ENCODE peak calls at places on chromosomes 1 and 21, in nine cellular contexts. X is mammary epithelial cell, P is colonic mucosa, Q is mesendoderm, V is IMR-90, G is endothelial cell of umbilical vein, D is GM23248, U is fibroblast of lung, A is neural progenitor cell. I is an unnamed sample.

GRCh38 chr1:1185101-1185765 is 11.6 kb downstream of the TTLL10 start:
- DNase-seq in X (no peak), P (no peak), Q (no peak), V (no peak), G (no peak), D (no peak), U (no peak), A (peak; percentile 18), I (no peak)

GRCh38 chr1:234730110-234730509 is 120.1 kb upstream of the IRF2BP2 start:
- DNase-seq in X (no peak), P (no peak), Q (no peak), V (no peak), G (no peak), D (no peak), U (no peak), A (no peak), I (no peak)

GRCh38 chr21:36164427-36164784 is 7.8 kb downstream of the DOP1B start:
- DNase-seq in X (no peak), P (peak; percentile 73), Q (no peak), V (no peak), G (no peak), D (no peak), U (no peak), A (no peak), I (no peak)

GRCh38 chr1:74235153-74235552 is at the start of gene TNNI3K:
- DNase-seq in X (no peak), P (no peak), Q (no peak), V (no peak), G (no peak), D (no peak), U (no peak), A (no peak), I (no peak)

GRCh38 chr1:78360584-78360983 is 130.2 kb upstream of the PTGFR start:
- DNase-seq in X (no peak), P (no peak), Q (no peak), V (no peak), G (no peak), D (no peak), U (no peak), A (no peak), I (no peak)

GRCh38 chr21:31335957-31336738 is 7.9 kb downstream of the TIAM1 start:
- DNase-seq in X (peak; percentile 88), P (no peak), Q (no peak), V (peak; percentile 95), G (no peak), D (peak; percentile 92), U (peak; percentile 97), A (no peak), I (no peak)

GRCh38 chr1:20723537-20724363 is 5.9 kb upstream of the KIF17 start:
- DNase-seq in X (no peak), P (no peak), Q (no peak), V (no peak), G (no peak), D (no peak), U (no peak), A (no peak), I (no peak)

GRCh38 chr1:31577515-31578191 is 1.3 kb downstream of the TINAGL1 start:
- DNase-seq in X (peak; percentile 66), P (peak; percentile 73), Q (peak; percentile 80), V (peak; percentile 52), G (peak; percentile 58), D (no peak), U (peak; percentile 79), A (no peak), I (no peak)

DNA sequence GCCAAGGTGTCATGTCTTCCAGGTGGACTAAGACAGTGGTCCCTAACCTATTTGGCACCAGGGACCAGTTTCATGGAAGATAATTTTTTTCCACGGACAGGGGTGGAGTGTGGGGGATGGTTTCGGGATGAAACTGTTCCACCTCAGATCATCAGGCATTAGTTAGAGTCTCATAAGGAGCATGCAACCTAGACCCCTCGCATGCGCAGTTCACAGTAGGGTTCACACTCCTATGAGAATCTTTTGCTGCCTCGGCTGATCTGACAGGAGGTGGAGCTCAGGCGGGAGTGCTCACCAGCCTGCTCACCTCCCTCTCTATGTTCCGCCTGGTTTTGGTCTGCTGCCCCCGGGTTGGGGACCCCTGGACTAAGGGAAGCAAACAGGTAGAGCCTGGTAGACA is 30.9 kb downstream of the LGR6 start:
- DNase-seq in X (no peak), P (no peak), Q (no peak), V (no peak), G (no peak), D (no peak), U (no peak), A (no peak), I (no peak)
- H3K9ac ChIP-seq in X (no peak overlapping the region), P (no peak overlapping the region), Q (no peak overlapping the region), V (no peak overlapping the region), G (no peak overlapping the region), D (no peak overlapping the region), U (no peak overlapping the region), A (no peak overlapping the region), I (no peak overlapping the region)

GRCh38 chr1:23367791-23368561 is 1.7 kb downstream of the ZNF436 start:
- DNase-seq in X (peak; percentile 98), P (peak; percentile 98), Q (peak; percentile 100), V (peak; percentile 99), G (peak; percentile 99), D (peak; percentile 100), U (peak; percentile 98), A (peak; percentile 100), I (peak; percentile 95)

GRCh38 chr1:23366146-23366545 is 3.5 kb downstream of the ZNF436 start:
- DNase-seq in X (peak; percentile 51), P (no peak), Q (no peak), V (no peak), G (no peak), D (no peak), U (no peak), A (no peak), I (no peak)

GRCh38 chr1:23366598-23366997 is 3.0 kb downstream of the ZNF436 start:
- DNase-seq in X (peak; percentile 82), P (no peak), Q (no peak), V (no peak), G (no peak), D (peak; percentile 10), U (peak; percentile 8), A (no peak), I (no peak)

GRCh38 chr1:23368562-23369334 is 888 bp downstream of the ZNF436 start:
- DNase-seq in X (peak; percentile 87), P (peak; percentile 90), Q (peak; percentile 97), V (peak; percentile 90), G (peak; percentile 90), D (peak; percentile 99), U (peak; percentile 91), A (peak; percentile 99), I (peak; percentile 76)

DNA sequence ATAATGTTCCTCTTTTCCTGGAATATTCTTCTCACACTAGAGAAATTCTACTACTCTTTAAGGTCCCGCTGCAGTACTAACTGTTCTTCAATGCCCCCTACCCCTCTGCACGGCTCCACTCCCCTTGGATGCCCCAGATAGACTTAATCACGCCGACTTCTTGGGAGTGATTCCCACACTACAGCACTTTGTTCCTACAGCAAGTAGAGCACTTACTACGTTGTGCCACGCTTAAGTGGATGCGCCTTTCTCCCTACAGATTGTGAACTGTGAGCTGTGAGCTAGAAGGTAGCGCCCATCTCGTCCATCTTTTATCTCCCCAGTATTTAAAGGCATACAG is 2.2 kb downstream of the ZNF436 start:
- DNase-seq in X (no peak), P (no peak), Q (no peak), V (no peak), G (no peak), D (no peak), U (peak; percentile 19), A (peak; percentile 24), I (no peak)
- H3K27me3 ChIP-seq in X (no peaks in the 10 kb centered on the region), P (no peaks in the 10 kb centered on the region), Q (peaks cover 2% of the 10 kb centered on the region), V (no peaks in the 10 kb centered on the region), G (no peaks in the 10 kb centered on the region), D (no peaks in the 10 kb centered on the region), U (no peaks in the 10 kb centered on the region), A (peaks cover 25% of the 10 kb centered on the region), I (peaks cover 64% of the 10 kb centered on the region)

DNA sequence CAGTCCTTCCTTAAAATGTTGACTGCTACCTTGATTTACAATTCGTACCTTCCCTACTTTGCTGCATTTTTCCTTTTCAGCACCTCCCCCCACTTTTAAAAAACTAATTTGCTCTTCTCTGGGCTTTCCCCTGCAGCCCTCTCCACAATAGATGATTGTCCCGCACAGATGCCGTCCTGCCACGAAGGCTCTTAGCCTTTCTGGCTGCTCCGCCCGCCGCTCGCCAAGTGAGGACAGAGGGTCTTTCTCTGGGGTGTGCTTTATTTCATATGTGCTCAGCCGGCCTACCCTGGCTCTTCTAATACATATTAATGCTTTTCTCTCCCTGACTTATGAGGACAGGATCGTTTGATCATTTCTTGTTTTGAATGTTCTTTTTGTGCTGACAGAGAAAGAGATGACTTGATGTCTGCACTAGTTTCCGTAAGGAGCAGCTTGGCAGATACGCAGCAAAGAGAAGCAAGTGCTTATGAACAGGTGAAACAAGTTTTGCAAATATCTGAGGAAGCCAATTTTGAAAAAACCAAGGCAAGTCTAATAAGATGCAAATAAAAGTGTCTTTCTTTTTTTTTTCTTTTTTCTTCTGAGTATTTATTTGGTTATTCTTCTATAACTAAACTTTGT is 60.6 kb downstream of the SDCCAG8 start:
- DNase-seq in X (no peak), P (no peak), Q (no peak), V (no peak), G (no peak), D (no peak), U (no peak), A (peak; percentile 77), I (peak; percentile 23)
- H3K4me3 ChIP-seq in X (no peak overlapping the region), P (no peak overlapping the region), Q (no peak overlapping the region), V (no peak overlapping the region), G (no peak overlapping the region), D (no peak overlapping the region), U (no peak overlapping the region), A (peak overlapping the region; percentile 30), I (no peak overlapping the region)

GRCh38 chr1:26307363-26307781 is 936 bp upstream of the UBXN11 start:
- DNase-seq in X (no peak), P (no peak), Q (no peak), V (no peak), G (no peak), D (no peak), U (no peak), A (no peak), I (no peak)

GRCh38 chr1:26302733-26303405 is 3.6 kb downstream of the UBXN11 start:
- DNase-seq in X (peak; percentile 67), P (no peak), Q (peak; percentile 82), V (peak; percentile 88), G (no peak), D (peak; percentile 72), U (peak; percentile 71), A (no peak), I (no peak)

GRCh38 chr1:26306290-26307221 is at the start of gene UBXN11:
- DNase-seq in X (peak; percentile 93), P (peak; percentile 95), Q (peak; percentile 99), V (peak; percentile 94), G (peak; percentile 95), D (peak; percentile 95), U (peak; percentile 95), A (peak; percentile 98), I (peak; percentile 99)

GRCh38 chr1:26300586-26301275 is 5.7 kb downstream of the UBXN11 start:
- DNase-seq in X (no peak), P (no peak), Q (no peak), V (no peak), G (no peak), D (no peak), U (no peak), A (no peak), I (no peak)

DNA sequence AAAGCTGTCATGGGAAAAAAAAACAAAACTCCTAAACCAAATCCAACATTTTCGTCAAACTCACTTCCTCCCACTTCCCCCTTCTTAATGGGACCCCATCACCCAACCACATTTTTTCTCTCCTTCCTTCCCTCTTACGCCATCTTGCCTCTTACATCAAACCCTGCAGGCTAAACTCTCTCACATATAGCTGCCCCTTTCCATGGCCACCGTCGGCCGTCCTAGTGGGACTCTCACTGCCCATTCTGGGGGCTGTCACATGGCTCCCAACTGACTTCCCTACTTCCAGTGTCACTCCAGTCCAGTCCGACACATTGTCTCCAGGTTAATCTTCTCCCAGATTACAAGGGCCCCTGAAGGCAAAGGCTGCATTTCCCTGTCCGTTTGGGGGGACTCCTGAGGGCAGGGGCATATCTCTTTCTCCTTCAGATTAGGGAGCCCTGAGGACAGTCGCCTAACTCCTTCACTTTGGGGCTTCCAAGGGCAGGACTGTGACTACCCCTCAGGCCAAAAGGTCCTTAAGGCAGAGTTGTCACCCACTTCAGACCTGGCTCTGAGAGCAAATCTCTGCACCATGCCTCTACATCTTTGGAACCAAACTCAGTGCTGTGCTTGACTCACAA is 658 bp downstream of the UBXN11 start:
- DNase-seq in X (no peak), P (no peak), Q (peak; percentile 51), V (no peak), G (peak; percentile 13), D (no peak), U (no peak), A (peak; percentile 34), I (no peak)
- H3K9ac ChIP-seq in X (peak overlapping the region; percentile 93), P (peak overlapping the region; percentile 64), Q (peak overlapping the region; percentile 91), V (peak overlapping the region; percentile 78), G (peak overlapping the region; percentile 67), D (peak overlapping the region; percentile 86), U (peak overlapping the region; percentile 84), A (peak overlapping the region; percentile 63), I (peak overlapping the region; percentile 95)